ENCODE peak calls at places on chromosomes 4 and X, in nine cellular contexts. V is fibroblast of the conjunctiva; P is activated CD4-positive, alpha-beta T cell treated with anti-CD3 and anti-CD28 coated beads, Interleukin-2, amount 50 U/mL, for 4 hours; A is upper lobe of right lung; G is LoVo; Q is stimulated activated CD4-positive, alpha-beta T cell treated with anti-CD3 and anti-CD28 coated beads, Interleukin-1b, Interleukin-23, amount 100 ng/mL, for 24 hours; S is mesothelial cell of epicardium; L is cardiac fibroblast; X is stimulated activated CD8-positive, alpha-beta memory T cell treated with anti-CD3 and anti-CD28 coated beads, Interleukin-2, amount 100 ng/mL, for 48 hours. R is an unnamed sample.

GRCh38 chrX:46198858-46199257 is 346.4 kb downstream of the ZNF674 start:
- DNase-seq in A (no peak), Q (no peak), P (no peak), L (peak; percentile 6), V (no peak), X (no peak), G (no peak), S (no peak), R (no peak)

GRCh38 chr4:5770051-5770450 is 59.0 kb downstream of the EVC start:
- DNase-seq in A (peak; percentile 33), V (no peak), L (no peak), P (no peak), X (no peak), Q (no peak), S (peak; percentile 29), G (no peak), R (no peak)

GRCh38 chr4:112552668-112553067 is 36.7 kb upstream of the NEUROG2 start:
- DNase-seq in S (no peak), A (no peak), G (peak; percentile 10), V (peak; percentile 51), P (no peak), L (peak; percentile 52), X (no peak), Q (no peak), R (no peak)

GRCh38 chr4:86791126-86791525 is 58.1 kb downstream of the SLC10A6 start:
- DNase-seq in A (no peak), L (no peak), V (no peak), G (no peak), Q (no peak), P (no peak), S (no peak), X (no peak), R (no peak)

GRCh38 chrX:1162119-1162916 is 50.1 kb downstream of the CRLF2 start:
- DNase-seq in X (no peak), G (no peak), Q (no peak), L (no peak), V (no peak), S (no peak), A (peak; percentile 23), P (no peak), R (no peak)

GRCh38 chrX:148784859-148785655 is 284.6 kb downstream of the AFF2 start:
- DNase-seq in A (no peak), Q (no peak), G (no peak), S (no peak), P (no peak), V (no peak), X (no peak), L (no peak), R (no peak)

GRCh38 chrX:23616361-23616760 is 50.9 kb upstream of the PRDX4 start:
- DNase-seq in L (peak; percentile 39), Q (no peak), P (no peak), G (peak; percentile 14), V (peak; percentile 13), S (no peak), X (no peak), A (no peak), R (peak; percentile 24)

GRCh38 chr4:173171098-173171497 is 2.5 kb downstream of the GALNT7 start:
- DNase-seq in A (no peak), Q (no peak), L (peak; percentile 64), V (no peak), P (no peak), S (no peak), X (no peak), G (peak; percentile 54), R (no peak)

GRCh38 chrX:7972586-7972985 is 45.4 kb upstream of the PNPLA4 start:
- DNase-seq in S (no peak), P (no peak), Q (no peak), X (no peak), A (no peak), G (no peak), L (no peak), V (no peak), R (no peak)

GRCh38 chr4:116862592-116862991 is 222.8 kb downstream of the TRAM1L1 start:
- DNase-seq in G (no peak), S (no peak), X (no peak), A (no peak), L (no peak), V (no peak), Q (no peak), P (no peak), R (no peak)

GRCh38 chr4:99927566-99927965 is 18.9 kb downstream of the DNAJB14 start:
- DNase-seq in G (no peak), A (no peak), X (no peak), Q (no peak), S (no peak), V (no peak), P (no peak), L (peak; percentile 51), R (no peak)

GRCh38 chr4:122121593-122121992 is 30.5 kb upstream of the BLTP1 start:
- DNase-seq in Q (no peak), S (no peak), P (no peak), L (no peak), G (no peak), X (no peak), A (no peak), V (no peak), R (no peak)

GRCh38 chr4:158211288-158211687 is 1.0 kb downstream of the TMEM144 start:
- DNase-seq in V (no peak), S (no peak), Q (no peak), X (no peak), P (no peak), L (no peak), A (no peak), G (peak; percentile 14), R (no peak)